ENCODE peak calls at places on chromosomes 6 and 20, in seven cellular contexts. M, Y, V, C, N, I and S are unnamed samples. For H3K4me1, the result is how much of the 10 kb centered on the place peaks cover.

GRCh38 chr20:57091748-57092111 is 174.7 kb downstream of the BMP7 start:
- DNase-seq in V (no peak), I (no peak), M (no peak), C (no peak), Y (no peak), N (no peak), S (no peak)

GRCh38 chr20:48191200-48191599 is 405.9 kb upstream of the SULF2 start:
- DNase-seq in C (no peak), N (no peak), I (no peak), M (no peak), V (no peak), Y (no peak), S (no peak)

GRCh38 chr6:123518441-123519190 is 118.1 kb downstream of the TRDN start:
- DNase-seq in V (no peak), I (no peak), Y (no peak), M (no peak), N (no peak), C (no peak), S (no peak)

GRCh38 chr6:157471895-157472686 is 91.1 kb downstream of the ZDHHC14 start:
- DNase-seq in C (no peak), Y (no peak), N (no peak), M (no peak), I (no peak), V (no peak), S (no peak)

GRCh38 chr6:112502348-112503130 is 155.4 kb downstream of the RFPL4B start:
- DNase-seq in C (no peak), V (no peak), I (peak), N (no peak), Y (no peak), M (no peak), S (no peak)

GRCh38 chr6:77502966-77503365 is 39.7 kb upstream of the HTR1B start:
- DNase-seq in C (no peak), I (no peak), M (no peak), Y (no peak), N (no peak), V (no peak), S (no peak)

GRCh38 chr6:7148100-7148822 is 40.5 kb downstream of the RREB1 start:
- DNase-seq in I (peak), V (no peak), N (no peak), Y (no peak), C (no peak), M (no peak), S (no peak)

GRCh38 chr6:4297348-4297747 is 162.0 kb upstream of the ECI2 start:
- DNase-seq in M (no peak), I (no peak), Y (no peak), N (no peak), C (no peak), V (no peak), S (no peak)

GRCh38 chr20:51423810-51424209 is 118.7 kb downstream of the NFATC2 start:
- DNase-seq in N (no peak), I (no peak), Y (no peak), V (no peak), M (no peak), C (no peak), S (no peak)

GRCh38 chr20:49680475-49680874 is 33.2 kb downstream of the B4GALT5 start:
- DNase-seq in N (no peak), C (no peak), I (no peak), M (no peak), V (no peak), Y (no peak), S (no peak)
- H3K4me1 ChIP-seq in N (under half), C (half or more), I (under half), M (half or more), V (under half), Y (under half), S (half or more)

DNA sequence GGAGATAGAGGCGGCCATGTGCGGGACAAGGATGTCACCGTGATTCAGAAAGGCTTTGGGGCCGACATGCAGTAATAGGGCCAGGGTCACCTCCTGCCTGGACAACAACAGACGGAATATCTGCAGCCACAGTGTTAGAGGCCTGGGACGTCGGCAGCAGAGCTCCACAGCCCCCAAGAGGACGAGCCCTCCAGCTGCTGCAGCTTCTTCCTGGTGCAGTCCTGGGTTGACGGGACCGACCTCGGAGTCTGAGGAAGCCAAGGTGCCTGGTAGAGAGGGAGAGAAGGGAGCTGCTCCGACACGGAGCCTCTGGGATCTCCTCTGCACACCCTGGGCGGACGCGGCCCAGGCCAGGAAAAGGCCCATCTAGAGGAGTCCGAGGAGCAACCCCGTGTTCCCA is 23.2 kb upstream of the CHRNA4 start:
- DNase-seq in C (no peak), N (no peak), M (no peak), V (no peak), I (no peak), Y (no peak), S (no peak)
- H3K4me3 ChIP-seq in C (no peak), N (no peak), M (no peak), V (no peak), I (no peak), Y (no peak), S (no peak)

DNA sequence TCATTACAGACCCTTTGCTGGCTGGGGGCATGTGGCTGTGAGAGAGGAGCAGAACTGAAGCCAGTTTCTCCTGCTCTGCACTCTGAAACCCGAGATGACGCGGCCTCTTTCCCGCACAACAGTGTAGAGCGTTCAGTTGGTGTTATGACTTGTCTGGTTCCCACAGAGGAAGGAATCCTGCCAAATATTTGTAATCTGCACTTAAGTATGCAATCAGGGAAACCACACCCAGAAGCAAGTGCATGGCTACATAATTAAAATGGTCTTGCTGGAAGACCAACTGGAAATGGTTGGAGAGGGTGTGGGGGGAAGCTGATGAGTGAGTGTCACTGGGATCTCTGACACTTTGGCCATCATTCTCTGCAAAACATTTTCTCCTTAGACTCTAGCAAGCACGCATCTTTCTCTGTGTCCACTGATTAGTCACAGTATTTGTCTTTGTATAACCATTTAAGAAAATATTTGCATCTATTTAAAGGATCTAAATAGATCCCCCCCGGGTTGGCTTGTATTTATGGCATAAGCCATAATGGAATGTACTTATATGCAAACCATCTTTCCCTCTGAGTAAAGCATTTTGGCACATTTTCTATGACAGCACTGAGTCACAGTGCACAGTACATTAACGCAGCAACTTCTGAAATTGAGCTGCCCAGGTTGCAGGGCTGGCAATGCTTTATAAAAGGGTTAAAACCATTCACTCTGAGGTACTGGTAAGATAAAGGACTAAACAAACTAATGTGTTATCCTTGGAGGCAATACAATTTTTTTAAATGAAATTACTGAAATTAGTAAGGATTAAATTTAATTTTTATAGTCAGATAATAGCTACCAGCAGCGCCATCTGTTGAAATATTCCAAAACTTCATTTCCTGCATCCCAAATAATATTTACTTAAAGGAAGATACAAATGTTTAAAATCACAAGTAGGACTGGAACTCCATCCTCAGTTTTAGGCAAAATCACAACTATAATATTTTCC is 76.7 kb downstream of the FOXC1 start:
- DNase-seq in C (peak), Y (no peak), M (no peak), V (no peak), N (no peak), I (peak), S (peak)
- H3K4me1 ChIP-seq in C (under half), Y (under half), M (under half), V (under half), N (under half), I (under half), S (under half)

GRCh38 chr6:127277878-127278843 is 11.5 kb downstream of the RNF146 start:
- DNase-seq in C (no peak), I (no peak), M (no peak), N (no peak), V (no peak), Y (no peak), S (no peak)

GRCh38 chr6:127282184-127282583 is 15.5 kb downstream of the RNF146 start:
- DNase-seq in I (no peak), C (no peak), V (no peak), Y (no peak), M (no peak), N (no peak), S (no peak)

GRCh38 chr6:127276336-127276735 is 9.7 kb downstream of the RNF146 start:
- DNase-seq in N (no peak), I (no peak), Y (no peak), M (no peak), C (no peak), V (no peak), S (no peak)

DNA sequence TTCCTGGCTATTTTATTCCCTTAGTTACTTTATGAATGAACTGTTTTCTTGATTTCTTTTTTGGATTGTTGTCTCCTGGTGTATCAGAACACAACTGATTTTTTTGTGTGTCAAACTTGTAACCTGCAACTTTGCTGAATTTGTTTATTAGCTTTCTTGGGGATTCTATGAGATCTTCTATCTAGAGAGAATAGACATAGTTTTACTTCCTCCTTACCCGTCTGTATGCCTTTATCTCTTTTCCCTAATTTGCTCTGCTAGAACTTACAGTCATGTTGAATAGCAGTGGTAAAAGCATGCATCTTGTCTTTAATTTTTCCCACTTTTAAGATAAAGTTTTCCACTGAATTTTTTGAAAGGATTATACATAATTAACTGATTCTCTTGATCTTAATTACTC is 13.2 kb downstream of the RNF146 start:
- DNase-seq in Y (no peak), C (no peak), V (no peak), I (no peak), N (no peak), M (no peak), S (no peak)
- H3K4me3 ChIP-seq in Y (no peak), C (no peak), V (no peak), I (no peak), N (no peak), M (no peak), S (no peak)

GRCh38 chr6:155349956-155350355 is 35.7 kb upstream of the TFB1M start:
- DNase-seq in N (no peak), M (no peak), I (no peak), C (no peak), Y (no peak), V (no peak), S (no peak)

GRCh38 chr6:155344341-155345006 is 30.2 kb upstream of the TFB1M start:
- DNase-seq in I (no peak), M (no peak), C (no peak), N (no peak), Y (no peak), V (no peak), S (no peak)

GRCh38 chr6:155349129-155349528 is 34.8 kb upstream of the TFB1M start:
- DNase-seq in N (no peak), C (no peak), Y (no peak), V (no peak), I (peak), M (no peak), S (no peak)

GRCh38 chr6:155346957-155347356 is 32.7 kb upstream of the TFB1M start:
- DNase-seq in C (no peak), N (no peak), V (no peak), M (no peak), I (no peak), Y (no peak), S (no peak)

DNA sequence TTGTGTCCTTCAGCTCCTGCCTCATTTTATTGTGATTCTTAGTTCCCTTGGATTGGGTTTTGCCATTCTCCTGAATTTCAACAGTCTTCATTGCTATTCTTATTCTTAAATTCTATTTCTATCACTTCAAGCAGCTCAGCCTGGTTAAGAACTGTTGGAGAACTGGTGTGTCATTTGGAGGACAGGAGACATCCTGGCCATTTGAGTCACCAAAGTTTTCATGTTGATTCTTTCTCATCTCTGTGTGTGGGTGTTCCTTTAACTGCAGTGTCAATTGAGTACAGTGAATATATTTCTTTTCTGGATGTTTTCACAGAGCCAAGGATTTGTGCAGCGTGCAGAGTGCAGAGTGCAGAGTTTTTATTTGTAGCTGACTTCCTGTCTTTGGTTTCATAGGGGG is 33.5 kb upstream of the TFB1M start:
- DNase-seq in M (no peak), N (no peak), V (no peak), C (no peak), I (no peak), Y (no peak), S (no peak)
- H3K4me1 ChIP-seq in M (under half), N (under half), V (under half), C (under half), I (under half), Y (under half), S (under half)

GRCh38 chr20:39835040-39835842 is 853.8 kb downstream of the MAFB start:
- DNase-seq in N (no peak), I (no peak), M (no peak), V (no peak), Y (no peak), C (no peak), S (peak)

GRCh38 chr20:39839406-39840119 is 849.5 kb downstream of the MAFB start:
- DNase-seq in V (no peak), C (no peak), I (no peak), N (no peak), M (no peak), Y (no peak), S (no peak)
- H3K4me3 ChIP-seq in V (no peak), C (no peak), I (no peak), N (no peak), M (no peak), Y (no peak), S (no peak)

GRCh38 chr6:158815379-158815724 is 3.8 kb downstream of the EZR start:
- DNase-seq in N (no peak), I (no peak), M (no peak), Y (no peak), C (no peak), V (no peak), S (no peak)

GRCh38 chr6:158818008-158818579 is 1.1 kb downstream of the EZR start:
- DNase-seq in N (peak), Y (peak), M (peak), V (peak), C (peak), I (peak), S (peak)

GRCh38 chr6:158817298-158818007 is 1.7 kb downstream of the EZR start:
- DNase-seq in C (peak), N (no peak), V (peak), M (peak), Y (no peak), I (peak), S (peak)

GRCh38 chr6:158816329-158816728 is 2.8 kb downstream of the EZR start:
- DNase-seq in V (peak), M (no peak), I (no peak), C (no peak), N (no peak), Y (no peak), S (no peak)

DNA sequence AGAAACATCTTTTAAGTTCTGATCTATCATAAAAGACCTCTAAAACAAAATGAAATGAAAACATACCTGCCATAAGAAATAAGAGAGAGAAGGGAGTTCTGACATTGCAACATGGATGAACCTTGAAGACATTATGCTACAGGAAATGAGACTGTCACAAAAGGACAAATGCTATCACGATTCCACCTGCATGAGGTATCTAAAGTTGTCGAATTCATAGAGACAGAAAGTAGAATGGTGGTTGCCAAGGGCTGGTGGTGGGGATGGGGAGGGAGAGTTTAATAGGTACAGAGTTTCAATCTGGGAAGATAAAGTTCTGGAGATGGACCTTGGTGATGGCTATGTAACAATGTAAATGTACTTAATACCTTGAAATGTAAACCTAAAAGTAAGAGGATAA is 3.3 kb downstream of the EZR start:
- DNase-seq in V (no peak), Y (no peak), I (no peak), N (no peak), M (no peak), C (no peak), S (no peak)
- H3K4me1 ChIP-seq in V (under half), Y (under half), I (under half), N (under half), M (under half), C (half or more), S (half or more)